ENCODE peak calls at places on chromosomes 6 and 20, in eight cellular contexts. H, M, E, L, P, J, R and Q are unnamed samples.

GRCh38 chr6:56808871-56809359 is 146.0 kb upstream of the BEND6 start:
- DNase-seq in H (no peak), R (peak; percentile 89), M (no peak), P (no peak), E (no peak), J (no peak), L (no peak), Q (no peak)

GRCh38 chr6:27251672-27252251 is 4.3 kb downstream of the PRSS16 start:
- DNase-seq in J (peak; percentile 47), R (peak; percentile 67), M (no peak), P (peak; percentile 93), L (peak; percentile 92), H (peak; percentile 90), E (peak; percentile 85), Q (peak; percentile 81)

GRCh38 chr6:71224011-71224410 is 64.6 kb upstream of the OGFRL1 start:
- DNase-seq in H (no peak), E (no peak), J (no peak), R (peak; percentile 9), M (no peak), P (no peak), L (no peak), Q (no peak)

GRCh38 chr6:119090256-119090655 is 11.8 kb upstream of the FAM184A start:
- DNase-seq in J (no peak), P (no peak), R (peak; percentile 7), E (no peak), H (no peak), L (no peak), M (no peak), Q (no peak)

GRCh38 chr6:166005401-166005845 is 162.2 kb downstream of the TBXT start:
- DNase-seq in R (peak; percentile 74), M (no peak), L (no peak), H (no peak), J (peak; percentile 68), P (peak; percentile 78), E (no peak), Q (no peak)

GRCh38 chr20:62926229-62927127 is at the start of gene DIDO1:
- DNase-seq in E (peak; percentile 69), M (peak; percentile 64), R (peak; percentile 77), L (no peak), J (peak; percentile 84), P (peak; percentile 98), H (peak; percentile 93), Q (peak; percentile 68)

GRCh38 chr6:167091149-167092107 is 31.5 kb upstream of the CCR6 start:
- DNase-seq in J (no peak), H (no peak), M (no peak), L (no peak), E (no peak), R (no peak), P (peak; percentile 12), Q (no peak)

GRCh38 chr6:1893470-1894130 is 283.9 kb downstream of the FOXC1 start:
- DNase-seq in M (no peak), J (no peak), P (no peak), R (no peak), H (no peak), E (no peak), L (no peak), Q (no peak)

GRCh38 chr6:1418471-1419191 is 29.3 kb downstream of the FOXF2 start:
- DNase-seq in J (no peak), P (no peak), H (no peak), M (no peak), L (no peak), R (no peak), E (no peak), Q (no peak)

GRCh38 chr20:51400051-51400926 is 142.2 kb downstream of the NFATC2 start:
- DNase-seq in E (no peak), M (no peak), J (no peak), H (peak; percentile 32), R (no peak), P (no peak), L (no peak), Q (peak; percentile 89)

DNA sequence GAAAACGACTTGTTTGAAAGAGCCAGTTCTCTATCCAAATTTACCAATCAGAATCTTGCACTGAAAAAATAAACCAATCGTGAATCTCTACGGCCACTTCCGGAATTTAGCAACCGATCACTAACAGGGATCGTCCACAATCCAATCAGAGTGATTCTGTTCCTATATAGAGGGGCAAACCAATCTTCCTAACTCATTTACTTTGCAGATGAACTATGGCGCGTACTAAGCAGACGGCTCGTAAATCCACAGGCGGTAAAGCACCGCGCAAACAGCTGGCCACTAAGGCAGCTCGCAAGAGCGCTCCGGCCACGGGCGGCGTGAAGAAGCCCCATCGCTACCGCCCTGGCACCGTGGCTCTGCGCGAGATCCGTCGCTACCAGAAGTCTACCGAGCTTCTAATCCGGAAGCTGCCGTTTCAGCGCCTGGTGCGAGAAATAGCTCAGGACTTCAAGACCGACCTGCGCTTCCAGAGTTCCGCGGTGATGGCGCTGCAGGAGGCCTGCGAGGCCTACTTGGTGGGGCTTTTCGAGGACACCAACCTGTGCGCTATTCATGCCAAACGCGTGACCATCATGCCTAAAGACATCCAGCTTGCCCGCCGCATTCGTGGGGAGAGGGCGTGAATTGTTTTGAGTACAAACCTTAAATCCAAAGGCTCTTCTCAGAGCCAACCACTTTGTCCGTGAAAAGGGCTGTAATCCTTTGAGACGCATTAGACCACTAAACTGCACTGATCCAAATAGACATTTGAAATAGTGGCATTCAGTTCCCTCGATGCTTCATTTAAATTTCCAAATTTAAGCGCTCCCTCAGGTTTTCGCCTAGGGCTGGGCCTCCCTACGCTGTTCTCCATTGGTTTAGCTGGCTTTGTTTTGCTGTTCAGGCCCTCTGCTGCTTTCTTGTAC is 138.0 kb downstream of the HFE start:
- DNase-seq in L (no peak), H (no peak), R (peak; percentile 96), P (peak; percentile 76), J (peak; percentile 25), M (no peak), E (no peak), Q (no peak)
- TF ChIP-seq CTCF in L (peak; percentile 24), H (no peak), R (no peak), P (no peak), J (no peak), M (no peak), E (no peak), Q (no peak)

GRCh38 chr6:75934643-75935472 is 137.6 kb downstream of the IMPG1 start:
- DNase-seq in L (no peak), R (peak; percentile 77), J (peak; percentile 43), E (peak; percentile 48), P (peak; percentile 84), M (peak; percentile 45), H (peak; percentile 47), Q (peak; percentile 13)
- H3K4me3 ChIP-seq in L (peak overlapping the region; percentile 49), R (peak overlapping the region; percentile 39), J (no peak overlapping the region), E (no peak overlapping the region), P (peak overlapping the region; percentile 41), M (peak overlapping the region; percentile 24), H (no peak overlapping the region), Q (no peak overlapping the region)

GRCh38 chr20:59002874-59003399 is 4.1 kb downstream of the CTSZ start:
- DNase-seq in J (no peak), P (peak; percentile 33), E (no peak), M (no peak), L (no peak), R (no peak), H (no peak), Q (no peak)
- TF ChIP-seq CTCF in J (no peak), P (no peak), E (no peak), M (no peak), L (no peak), R (no peak), H (no peak), Q (no peak)

GRCh38 chr6:35034411-35035171 is 106.5 kb downstream of the TCP11 start:
- DNase-seq in M (no peak), H (peak; percentile 82), L (no peak), J (peak; percentile 65), E (no peak), P (no peak), R (no peak), Q (no peak)
- H3K4me3 ChIP-seq in M (no peak overlapping the region), H (no peak overlapping the region), L (no peak overlapping the region), J (no peak overlapping the region), E (no peak overlapping the region), P (no peak overlapping the region), R (no peak overlapping the region), Q (no peak overlapping the region)

GRCh38 chr20:8535403-8536003 is 403.4 kb downstream of the PLCB1 start:
- DNase-seq in E (no peak), H (no peak), J (no peak), R (no peak), L (no peak), M (no peak), P (no peak), Q (no peak)
- TF ChIP-seq CTCF in E (no peak), H (no peak), J (no peak), R (peak; percentile 68), L (peak; percentile 36), M (no peak), P (peak; percentile 11), Q (peak; percentile 48)

DNA sequence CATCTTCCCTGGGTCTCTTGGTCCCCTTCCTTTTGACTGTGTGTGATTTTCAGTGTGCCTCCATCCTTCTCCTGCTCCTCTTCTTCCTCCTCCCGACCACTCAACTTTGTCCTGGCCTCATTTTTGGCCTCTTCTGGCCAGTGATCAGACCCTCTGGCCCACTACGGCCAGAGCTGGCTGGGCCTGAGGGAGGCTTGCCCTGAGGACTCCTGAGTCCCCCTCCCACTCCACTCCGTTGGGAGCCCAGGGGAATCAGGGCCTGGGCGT is 910 bp upstream of the DDR1 start:
- DNase-seq in L (no peak), H (no peak), E (no peak), P (no peak), J (no peak), M (no peak), R (no peak), Q (no peak)
- H3K4me3 ChIP-seq in L (peak overlapping the region; percentile 85), H (peak overlapping the region; percentile 3), E (peak overlapping the region; percentile 83), P (peak overlapping the region; percentile 70), J (no peak overlapping the region), M (peak overlapping the region; percentile 83), R (no peak overlapping the region), Q (peak overlapping the region; percentile 41)

DNA sequence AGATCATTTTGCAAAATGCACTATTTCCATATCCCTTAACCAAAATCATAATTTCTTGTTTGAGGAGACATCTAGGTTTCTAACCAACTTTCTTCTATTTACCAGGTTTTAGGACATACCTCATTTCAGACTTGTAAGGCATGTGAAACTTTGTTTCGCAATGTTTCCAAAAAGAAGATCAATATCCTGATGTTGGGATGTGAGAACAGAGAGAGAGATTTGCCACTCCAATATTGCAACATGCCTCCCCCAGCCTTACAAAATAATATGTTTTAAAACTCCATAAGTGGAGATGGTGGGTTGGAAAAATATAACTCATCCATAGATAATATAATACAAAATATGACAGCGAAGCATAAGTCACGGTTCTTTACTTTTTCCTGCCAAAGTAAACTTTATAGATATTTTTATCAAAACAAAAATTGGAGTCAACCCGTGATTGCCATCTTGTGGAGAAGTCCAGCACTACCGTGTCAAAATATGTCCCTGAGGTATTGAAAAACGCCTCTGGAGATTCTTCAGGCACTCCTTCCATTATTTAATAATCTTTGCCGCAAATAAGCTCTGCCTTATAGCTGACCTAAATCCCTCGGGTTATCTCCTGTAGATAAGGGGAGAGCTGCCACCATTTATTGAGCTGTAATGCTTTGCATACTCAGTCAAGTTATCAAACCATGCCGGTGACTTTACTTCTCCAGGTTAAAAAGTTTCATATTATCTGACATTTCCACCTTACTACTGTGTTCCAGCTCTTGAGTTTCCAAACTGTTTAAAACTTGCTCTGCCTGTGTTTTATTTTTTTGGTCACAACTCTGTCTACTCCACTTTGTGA is 534.2 kb downstream of the HACE1 start:
- DNase-seq in L (no peak), M (no peak), R (no peak), E (peak; percentile 22), P (no peak), J (no peak), H (peak; percentile 6), Q (no peak)
- TF ChIP-seq CTCF in L (no peak), M (peak; percentile 36), R (peak; percentile 39), E (peak; percentile 39), P (peak; percentile 46), J (peak; percentile 11), H (no peak), Q (peak; percentile 61)